ENCODE peak calls at places on chromosomes 7 and 10, in six cellular contexts. E, W, Z, L, U and A are unnamed samples.

GRCh38 chr10:48456361-48456804 is 148.5 kb downstream of the ARHGAP22 start:
- DNase-seq in E (no peak), W (no peak), Z (no peak), L (no peak), U (no peak), A (peak; percentile 81)

GRCh38 chr10:71342850-71343773 is 24.1 kb downstream of the SLC29A3 start:
- DNase-seq in E (no peak), W (no peak), Z (no peak), L (no peak), U (peak; percentile 61), A (no peak)

GRCh38 chr10:74799840-74800239 is 26.6 kb upstream of the KAT6B start:
- DNase-seq in E (no peak), W (no peak), Z (no peak), L (no peak), U (peak; percentile 100), A (no peak)

GRCh38 chr7:55048221-55048859 is 29.5 kb downstream of the EGFR start:
- DNase-seq in E (no peak), W (no peak), Z (no peak), L (no peak), U (peak; percentile 23), A (no peak)

GRCh38 chr10:104054430-104054829 is 31.2 kb downstream of the COL17A1 start:
- DNase-seq in E (no peak), W (no peak), Z (no peak), L (no peak), U (peak; percentile 58), A (no peak)

GRCh38 chr10:130456616-130457015 is 320.4 kb downstream of the GLRX3 start:
- DNase-seq in E (no peak), W (no peak), Z (peak; percentile 30), L (peak; percentile 64), U (no peak), A (peak; percentile 79)

GRCh38 chr10:97974526-97975525 is 55.6 kb downstream of the CRTAC1 start:
- DNase-seq in E (no peak), W (no peak), Z (peak; percentile 34), L (no peak), U (no peak), A (no peak)

GRCh38 chr7:4513450-4513849 is 168.6 kb upstream of the FOXK1 start:
- DNase-seq in E (no peak), W (no peak), Z (no peak), L (no peak), U (no peak), A (no peak)

GRCh38 chr7:101154693-101155102 is 422 bp downstream of the AP1S1 start:
- DNase-seq in E (no peak), W (no peak), Z (no peak), L (no peak), U (no peak), A (no peak)
- TF ChIP-seq CTCF in E (no peak), W (no peak), Z (no peak), L (no peak), U (no peak), A (no peak)

DNA sequence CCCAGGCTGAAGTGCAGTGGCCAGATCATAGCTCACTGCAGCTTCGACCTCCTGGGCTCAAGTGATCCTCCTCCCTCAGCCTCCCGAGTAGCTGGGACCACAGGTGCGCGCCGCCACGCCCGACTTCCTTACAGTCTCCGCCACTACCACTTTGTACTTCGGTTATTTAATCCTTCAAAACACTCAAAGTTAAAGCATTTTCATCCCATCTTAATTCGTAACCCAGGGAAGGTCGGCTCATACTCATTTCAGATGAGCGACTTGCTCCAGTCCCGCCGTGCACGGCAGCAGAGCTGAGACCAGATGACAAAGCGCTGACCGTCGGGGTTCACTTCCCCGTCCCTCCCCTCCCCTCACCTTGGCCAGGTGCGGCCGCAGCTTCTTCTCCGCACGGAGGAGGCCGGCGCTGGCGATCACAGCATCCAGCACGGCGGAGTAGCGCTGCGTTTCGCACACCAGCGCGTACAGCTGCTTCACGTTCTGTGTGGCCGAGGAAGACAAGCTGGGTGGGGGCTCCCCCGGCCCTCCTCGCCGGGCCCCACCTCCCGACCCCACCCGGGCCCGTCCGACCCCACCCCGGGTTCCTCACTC is 457 bp downstream of the NSUN5 start:
- DNase-seq in E (peak; percentile 34), W (no peak), Z (no peak), L (no peak), U (peak; percentile 19), A (no peak)
- TF ChIP-seq CTCF in E (no peak), W (no peak), Z (no peak), L (no peak), U (no peak), A (no peak)

GRCh38 chr10:121975295-121976086 is 474 bp upstream of the NSMCE4A start:
- DNase-seq in E (peak; percentile 42), W (no peak), Z (no peak), L (no peak), U (no peak), A (no peak)
- TF ChIP-seq CTCF in E (no peak), W (no peak), Z (no peak), L (peak; percentile 74), U (no peak), A (no peak)

GRCh38 chr10:77643795-77644468 is 6.3 kb upstream of the KCNMA1 start:
- DNase-seq in E (peak; percentile 47), W (no peak), Z (no peak), L (no peak), U (peak; percentile 98), A (no peak)
- TF ChIP-seq CTCF in E (peak; percentile 17), W (peak; percentile 56), Z (peak; percentile 66), L (no peak), U (peak; percentile 100), A (peak; percentile 68)

GRCh38 chr10:9603972-9604371 is 1413.7 kb upstream of the CELF2 start:
- DNase-seq in E (no peak), W (no peak), Z (no peak), L (no peak), U (no peak), A (no peak)

GRCh38 chr10:9602930-9603459 is 1414.7 kb upstream of the CELF2 start:
- DNase-seq in E (no peak), W (no peak), Z (no peak), L (no peak), U (no peak), A (no peak)

GRCh38 chr10:9605231-9605630 is 1412.4 kb upstream of the CELF2 start:
- DNase-seq in E (no peak), W (no peak), Z (no peak), L (no peak), U (no peak), A (no peak)

GRCh38 chr10:9613338-9613737 is 1404.3 kb upstream of the CELF2 start:
- DNase-seq in E (peak; percentile 18), W (no peak), Z (no peak), L (no peak), U (no peak), A (no peak)

DNA sequence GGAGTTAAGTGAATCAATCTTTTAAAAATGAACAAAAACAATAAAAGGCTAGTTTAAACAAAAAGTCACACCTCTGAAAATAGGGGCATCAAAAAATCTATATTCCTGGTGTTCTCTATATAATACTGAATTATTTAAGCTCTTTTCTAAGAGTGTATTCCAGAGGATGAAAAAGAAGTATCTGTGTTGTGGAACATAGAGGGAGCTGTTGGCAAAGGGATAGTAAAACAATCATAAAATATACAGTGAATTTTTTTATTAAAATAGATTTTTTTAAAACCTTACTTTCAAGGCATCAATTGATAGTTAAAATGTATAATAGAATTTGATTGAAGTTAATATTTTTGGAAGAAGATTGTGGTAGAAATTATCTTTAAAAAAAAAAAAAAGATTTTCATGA is 1409.1 kb upstream of the CELF2 start:
- DNase-seq in E (no peak), W (no peak), Z (no peak), L (no peak), U (no peak), A (no peak)
- TF ChIP-seq CTCF in E (no peak), W (no peak), Z (peak; percentile 43), L (peak; percentile 40), U (no peak), A (peak; percentile 62)

DNA sequence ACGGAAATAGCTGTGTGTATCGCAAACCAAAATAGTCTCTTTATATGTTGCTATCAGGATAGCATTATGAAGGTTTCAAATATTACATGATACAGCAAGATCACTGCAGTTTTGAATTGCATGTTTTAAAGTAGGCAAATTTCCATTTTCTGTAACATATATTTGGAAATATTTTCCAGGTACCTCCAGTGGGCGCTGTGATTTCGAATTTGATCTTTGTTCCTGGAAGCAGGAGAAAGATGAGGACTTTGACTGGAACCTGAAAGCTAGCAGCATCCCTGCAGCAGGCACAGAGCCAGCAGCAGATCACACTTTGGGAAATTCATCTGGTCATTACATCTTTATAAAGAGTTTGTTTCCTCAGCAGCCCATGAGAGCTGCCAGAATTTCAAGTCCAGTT is 299.0 kb downstream of the MALRD1 start:
- DNase-seq in E (no peak), W (no peak), Z (no peak), L (no peak), U (peak; percentile 4), A (no peak)
- TF ChIP-seq CTCF in E (no peak), W (no peak), Z (no peak), L (no peak), U (peak; percentile 52), A (peak; percentile 35)

GRCh38 chr10:28541695-28542365 is 8.9 kb downstream of the WAC start:
- DNase-seq in E (no peak), W (no peak), Z (no peak), L (no peak), U (no peak), A (no peak)
- TF ChIP-seq CTCF in E (no peak), W (no peak), Z (no peak), L (no peak), U (peak; percentile 23), A (no peak)